ENCODE peak calls at places on chromosomes 11 and 22, in seven cellular contexts. R, V, Y, S, T, J and E are unnamed samples.

GRCh38 chr11:64400096-64400495 is 41.1 kb downstream of the RPS6KA4 start:
- DNase-seq in R (no peak), V (no peak), Y (no peak), S (no peak), T (peak; percentile 40), J (peak; percentile 37), E (no peak)

GRCh38 chr11:77191823-77192495 is 63.9 kb downstream of the MYO7A start:
- DNase-seq in R (no peak), V (peak; percentile 17), Y (no peak), S (peak; percentile 60), T (peak; percentile 54), J (peak; percentile 42), E (no peak)

GRCh38 chr11:102361100-102362021 is 14.3 kb downstream of the BIRC2 start:
- DNase-seq in R (no peak), V (no peak), Y (no peak), S (no peak), T (peak; percentile 49), J (peak; percentile 7), E (no peak)

GRCh38 chr22:34850010-34850409 is 215.9 kb upstream of the ISX start:
- DNase-seq in R (no peak), V (no peak), Y (no peak), S (no peak), T (no peak), J (no peak), E (no peak)

GRCh38 chr22:36328635-36329216 is 59.0 kb downstream of the MYH9 start:
- DNase-seq in R (no peak), V (no peak), Y (no peak), S (peak; percentile 88), T (peak; percentile 93), J (peak; percentile 93), E (peak; percentile 89)

GRCh38 chr22:36472689-36473088 is 8.8 kb downstream of the TXN2 start:
- DNase-seq in R (no peak), V (no peak), Y (no peak), S (no peak), T (no peak), J (no peak), E (peak; percentile 84)

GRCh38 chr22:49968831-49969661 is 8.5 kb downstream of the PIM3 start:
- DNase-seq in R (peak; percentile 12), V (no peak), Y (no peak), S (no peak), T (no peak), J (no peak), E (peak; percentile 89)

GRCh38 chr11:102911758-102912481 is 37.1 kb upstream of the MMP12 start:
- DNase-seq in R (no peak), V (no peak), Y (no peak), S (no peak), T (no peak), J (no peak), E (peak; percentile 24)

GRCh38 chr11:110883266-110883665 is 171.0 kb upstream of the ARHGAP20 start:
- DNase-seq in R (no peak), V (no peak), Y (no peak), S (peak; percentile 48), T (peak; percentile 88), J (no peak), E (peak; percentile 23)

GRCh38 chr22:23305321-23305910 is 125.1 kb downstream of the BCR start:
- DNase-seq in R (no peak), V (no peak), Y (no peak), S (peak; percentile 83), T (peak; percentile 66), J (peak; percentile 57), E (no peak)

GRCh38 chr11:103947566-103947919 is 88.9 kb upstream of the DDI1 start:
- DNase-seq in R (peak; percentile 12), V (no peak), Y (no peak), S (peak; percentile 67), T (peak; percentile 88), J (peak; percentile 66), E (no peak)

GRCh38 chr11:117572671-117573070 is 224.3 kb downstream of the DSCAML1 start:
- DNase-seq in R (no peak), V (no peak), Y (no peak), S (no peak), T (no peak), J (no peak), E (no peak)

GRCh38 chr22:41217553-41218157 is 12.5 kb downstream of the L3MBTL2 start:
- DNase-seq in R (peak; percentile 81), V (peak; percentile 62), Y (peak; percentile 78), S (peak; percentile 96), T (peak; percentile 77), J (peak; percentile 92), E (peak; percentile 87)

GRCh38 chr11:6618117-6619020 is 853 bp downstream of the TPP1 start:
- DNase-seq in R (peak; percentile 70), V (no peak), Y (no peak), S (peak; percentile 87), T (peak; percentile 70), J (peak; percentile 89), E (no peak)

GRCh38 chr22:24810043-24810749 is 4.2 kb downstream of the SGSM1 start:
- DNase-seq in R (no peak), V (peak; percentile 76), Y (no peak), S (peak; percentile 18), T (no peak), J (no peak), E (no peak)

GRCh38 chr11:134464196-134464595 is 52.2 kb upstream of the B3GAT1 start:
- DNase-seq in R (no peak), V (no peak), Y (no peak), S (no peak), T (no peak), J (no peak), E (no peak)

GRCh38 chr11:117066959-117067358 is 31.3 kb downstream of the SIK3 start:
- DNase-seq in R (no peak), V (no peak), Y (no peak), S (no peak), T (no peak), J (no peak), E (no peak)

GRCh38 chr11:131033151-131033651 is 116.9 kb upstream of the SNX19 start:
- DNase-seq in R (peak; percentile 20), V (no peak), Y (no peak), S (peak; percentile 87), T (peak; percentile 93), J (peak; percentile 95), E (no peak)

GRCh38 chr22:49307071-49307830 is 520.4 kb downstream of the BRD1 start:
- DNase-seq in R (no peak), V (no peak), Y (no peak), S (no peak), T (no peak), J (no peak), E (peak; percentile 60)

GRCh38 chr11:86508604-86509471 is 134.2 kb downstream of the CCDC81 start:
- DNase-seq in R (no peak), V (no peak), Y (no peak), S (no peak), T (peak; percentile 57), J (no peak), E (no peak)

GRCh38 chr11:75150079-75150478 is 828 bp upstream of the SLCO2B1 start:
- DNase-seq in R (no peak), V (no peak), Y (no peak), S (no peak), T (no peak), J (no peak), E (no peak)

GRCh38 chr11:61837411-61838005 is 9.4 kb downstream of the FADS2 start:
- DNase-seq in R (no peak), V (no peak), Y (no peak), S (no peak), T (no peak), J (no peak), E (no peak)

GRCh38 chr11:85863855-85864254 is 8.7 kb downstream of the CCDC83 start:
- DNase-seq in R (no peak), V (no peak), Y (no peak), S (no peak), T (no peak), J (no peak), E (no peak)

GRCh38 chr11:17917556-17917955 is 95.3 kb downstream of the SERGEF start:
- DNase-seq in R (no peak), V (no peak), Y (no peak), S (no peak), T (no peak), J (no peak), E (no peak)

GRCh38 chr11:86473991-86474833 is 99.5 kb downstream of the CCDC81 start:
- DNase-seq in R (peak; percentile 71), V (no peak), Y (peak; percentile 40), S (peak; percentile 34), T (peak; percentile 74), J (no peak), E (no peak)

GRCh38 chr11:13701506-13701905 is 33.0 kb downstream of the FAR1 start:
- DNase-seq in R (no peak), V (no peak), Y (no peak), S (no peak), T (no peak), J (no peak), E (no peak)

GRCh38 chr11:60891103-60891741 is 15.2 kb downstream of the PRPF19 start:
- DNase-seq in R (no peak), V (no peak), Y (no peak), S (peak; percentile 51), T (no peak), J (peak; percentile 67), E (no peak)

GRCh38 chr11:66278396-66279091 is 569 bp downstream of the CNIH2 start:
- DNase-seq in R (no peak), V (no peak), Y (no peak), S (peak; percentile 21), T (no peak), J (peak; percentile 46), E (no peak)

GRCh38 chr11:71342116-71342515 is 89.7 kb upstream of the SHANK2 start:
- DNase-seq in R (no peak), V (no peak), Y (no peak), S (no peak), T (peak; percentile 55), J (peak; percentile 35), E (no peak)

GRCh38 chr11:15123849-15124248 is 9.1 kb downstream of the INSC start:
- DNase-seq in R (no peak), V (no peak), Y (no peak), S (peak; percentile 71), T (peak; percentile 96), J (peak; percentile 84), E (no peak)

GRCh38 chr22:46027219-46028068 is 50.5 kb upstream of the WNT7B start:
- DNase-seq in R (peak; percentile 75), V (no peak), Y (no peak), S (no peak), T (no peak), J (no peak), E (no peak)

GRCh38 chr22:23503736-23504440 is 76.2 kb downstream of the IGLL1 start:
- DNase-seq in R (no peak), V (no peak), Y (no peak), S (no peak), T (no peak), J (no peak), E (no peak)

GRCh38 chr22:34105461-34106062 is 185.3 kb upstream of the LARGE1 start:
- DNase-seq in R (peak; percentile 41), V (peak; percentile 65), Y (no peak), S (no peak), T (peak; percentile 1), J (peak; percentile 3), E (peak; percentile 39)

GRCh38 chr11:44886765-44887164 is 63.9 kb downstream of the TP53I11 start:
- DNase-seq in R (no peak), V (no peak), Y (no peak), S (peak; percentile 68), T (peak; percentile 64), J (peak; percentile 56), E (no peak)

GRCh38 chr22:30390974-30391691 is 3.9 kb upstream of the RNF215 start:
- DNase-seq in R (peak; percentile 34), V (peak; percentile 51), Y (no peak), S (peak; percentile 80), T (peak; percentile 73), J (peak; percentile 73), E (no peak)

GRCh38 chr11:96219981-96220623 is 122.9 kb downstream of the MAML2 start:
- DNase-seq in R (peak; percentile 39), V (no peak), Y (peak; percentile 63), S (peak; percentile 75), T (peak; percentile 79), J (peak; percentile 77), E (no peak)

GRCh38 chr11:126375726-126376125 is 20.2 kb downstream of the ST3GAL4 start:
- DNase-seq in R (no peak), V (no peak), Y (no peak), S (peak; percentile 89), T (peak; percentile 32), J (no peak), E (no peak)

GRCh38 chr11:101738494-101738893 is 154.7 kb upstream of the TRPC6 start:
- DNase-seq in R (no peak), V (no peak), Y (no peak), S (no peak), T (no peak), J (no peak), E (no peak)